ENCODE peak calls at places on chromosomes 4 and X, in seven cellular contexts. One of them, this sample, is unnamed.

GRCh38 chr4:79027656-79028055 is 88.4 kb upstream of the PAQR3 start:
- DNase-seq in activated T-helper 1 cell treated with anti-CD3 and anti-CD28 coated beads, Interleukin-2, amount 50 U/mL, for 16 hours: no peak
- DNase-seq in CD4-positive, alpha-beta T cell: no peak
- DNase-seq in T47D: no peak
- DNase-seq in HCT116: no peak
- DNase-seq in cardiac fibroblast: no peak
- DNase-seq in ELF-1: no peak
- DNase-seq in this sample: no peak

GRCh38 chr4:154618708-154619315 is 6.4 kb upstream of the FGG start:
- DNase-seq in cardiac fibroblast: peak
- DNase-seq in CD4-positive, alpha-beta T cell: peak
- DNase-seq in ELF-1: peak
- DNase-seq in HCT116: peak
- DNase-seq in T47D: peak
- DNase-seq in activated T-helper 1 cell treated with anti-CD3 and anti-CD28 coated beads, Interleukin-2, amount 50 U/mL, for 16 hours: no peak
- DNase-seq in this sample: no peak

GRCh38 chrX:55057691-55058249 is 17.1 kb upstream of the PAGE2B start:
- DNase-seq in T47D: no peak
- DNase-seq in ELF-1: no peak
- DNase-seq in CD4-positive, alpha-beta T cell: peak
- DNase-seq in HCT116: peak
- DNase-seq in activated T-helper 1 cell treated with anti-CD3 and anti-CD28 coated beads, Interleukin-2, amount 50 U/mL, for 16 hours: no peak
- DNase-seq in cardiac fibroblast: peak
- DNase-seq in this sample: no peak

GRCh38 chr4:123856689-123857545 is 460.3 kb downstream of the SPRY1 start:
- DNase-seq in CD4-positive, alpha-beta T cell: no peak
- DNase-seq in T47D: no peak
- DNase-seq in activated T-helper 1 cell treated with anti-CD3 and anti-CD28 coated beads, Interleukin-2, amount 50 U/mL, for 16 hours: no peak
- DNase-seq in cardiac fibroblast: peak
- DNase-seq in HCT116: no peak
- DNase-seq in ELF-1: peak
- DNase-seq in this sample: peak

GRCh38 chr4:4782969-4783368 is 76.5 kb upstream of the MSX1 start:
- DNase-seq in CD4-positive, alpha-beta T cell: no peak
- DNase-seq in cardiac fibroblast: no peak
- DNase-seq in ELF-1: no peak
- DNase-seq in activated T-helper 1 cell treated with anti-CD3 and anti-CD28 coated beads, Interleukin-2, amount 50 U/mL, for 16 hours: no peak
- DNase-seq in T47D: no peak
- DNase-seq in HCT116: no peak
- DNase-seq in this sample: no peak

GRCh38 chrX:13078739-13079444 is 34.5 kb upstream of the FAM9C start:
- DNase-seq in T47D: no peak
- DNase-seq in ELF-1: peak
- DNase-seq in cardiac fibroblast: peak
- DNase-seq in activated T-helper 1 cell treated with anti-CD3 and anti-CD28 coated beads, Interleukin-2, amount 50 U/mL, for 16 hours: no peak
- DNase-seq in HCT116: no peak
- DNase-seq in CD4-positive, alpha-beta T cell: no peak
- DNase-seq in this sample: no peak

GRCh38 chr4:125389713-125390112 is 75.0 kb downstream of the FAT4 start:
- DNase-seq in cardiac fibroblast: peak
- DNase-seq in HCT116: no peak
- DNase-seq in activated T-helper 1 cell treated with anti-CD3 and anti-CD28 coated beads, Interleukin-2, amount 50 U/mL, for 16 hours: no peak
- DNase-seq in CD4-positive, alpha-beta T cell: no peak
- DNase-seq in ELF-1: no peak
- DNase-seq in T47D: no peak
- DNase-seq in this sample: no peak

GRCh38 chrX:84735025-84735424 is 232.8 kb upstream of the HDX start:
- DNase-seq in activated T-helper 1 cell treated with anti-CD3 and anti-CD28 coated beads, Interleukin-2, amount 50 U/mL, for 16 hours: no peak
- DNase-seq in HCT116: no peak
- DNase-seq in T47D: no peak
- DNase-seq in cardiac fibroblast: no peak
- DNase-seq in CD4-positive, alpha-beta T cell: no peak
- DNase-seq in ELF-1: peak
- DNase-seq in this sample: no peak

GRCh38 chr4:3304831-3305609 is 12.2 kb downstream of the RGS12 start:
- DNase-seq in cardiac fibroblast: peak
- DNase-seq in CD4-positive, alpha-beta T cell: no peak
- DNase-seq in ELF-1: no peak
- DNase-seq in activated T-helper 1 cell treated with anti-CD3 and anti-CD28 coated beads, Interleukin-2, amount 50 U/mL, for 16 hours: no peak
- DNase-seq in HCT116: no peak
- DNase-seq in T47D: no peak
- DNase-seq in this sample: peak

GRCh38 chr4:147787204-147787603 is 55.3 kb downstream of the ARHGAP10 start:
- DNase-seq in activated T-helper 1 cell treated with anti-CD3 and anti-CD28 coated beads, Interleukin-2, amount 50 U/mL, for 16 hours: no peak
- DNase-seq in ELF-1: no peak
- DNase-seq in T47D: no peak
- DNase-seq in CD4-positive, alpha-beta T cell: no peak
- DNase-seq in cardiac fibroblast: peak
- DNase-seq in HCT116: no peak
- DNase-seq in this sample: no peak

GRCh38 chr4:138681000-138681604 is 334.5 kb upstream of the NOCT start:
- DNase-seq in cardiac fibroblast: peak
- DNase-seq in CD4-positive, alpha-beta T cell: peak
- DNase-seq in ELF-1: peak
- DNase-seq in HCT116: peak
- DNase-seq in activated T-helper 1 cell treated with anti-CD3 and anti-CD28 coated beads, Interleukin-2, amount 50 U/mL, for 16 hours: peak
- DNase-seq in T47D: peak
- DNase-seq in this sample: peak

GRCh38 chrX:45846328-45846727 is 645.7 kb upstream of the DIPK2B start:
- DNase-seq in ELF-1: no peak
- DNase-seq in HCT116: no peak
- DNase-seq in CD4-positive, alpha-beta T cell: no peak
- DNase-seq in T47D: no peak
- DNase-seq in activated T-helper 1 cell treated with anti-CD3 and anti-CD28 coated beads, Interleukin-2, amount 50 U/mL, for 16 hours: no peak
- DNase-seq in cardiac fibroblast: no peak
- DNase-seq in this sample: no peak

GRCh38 chrX:132622130-132622529 is 133.3 kb upstream of the MBNL3 start:
- DNase-seq in ELF-1: peak
- DNase-seq in cardiac fibroblast: peak
- DNase-seq in T47D: no peak
- DNase-seq in CD4-positive, alpha-beta T cell: no peak
- DNase-seq in activated T-helper 1 cell treated with anti-CD3 and anti-CD28 coated beads, Interleukin-2, amount 50 U/mL, for 16 hours: no peak
- DNase-seq in HCT116: peak
- DNase-seq in this sample: no peak

GRCh38 chrX:40809210-40809609 is 73.9 kb upstream of the MED14 start:
- DNase-seq in activated T-helper 1 cell treated with anti-CD3 and anti-CD28 coated beads, Interleukin-2, amount 50 U/mL, for 16 hours: no peak
- DNase-seq in ELF-1: no peak
- DNase-seq in HCT116: no peak
- DNase-seq in cardiac fibroblast: no peak
- DNase-seq in T47D: no peak
- DNase-seq in CD4-positive, alpha-beta T cell: no peak
- DNase-seq in this sample: no peak

GRCh38 chr4:166594326-166594946 is 639.9 kb downstream of the SPOCK3 start:
- DNase-seq in CD4-positive, alpha-beta T cell: no peak
- DNase-seq in ELF-1: peak
- DNase-seq in activated T-helper 1 cell treated with anti-CD3 and anti-CD28 coated beads, Interleukin-2, amount 50 U/mL, for 16 hours: no peak
- DNase-seq in T47D: peak
- DNase-seq in HCT116: peak
- DNase-seq in cardiac fibroblast: peak
- DNase-seq in this sample: no peak

GRCh38 chr4:26458104-26458503 is 32.2 kb downstream of the CCKAR start:
- DNase-seq in T47D: no peak
- DNase-seq in cardiac fibroblast: no peak
- DNase-seq in ELF-1: no peak
- DNase-seq in activated T-helper 1 cell treated with anti-CD3 and anti-CD28 coated beads, Interleukin-2, amount 50 U/mL, for 16 hours: no peak
- DNase-seq in CD4-positive, alpha-beta T cell: no peak
- DNase-seq in HCT116: no peak
- DNase-seq in this sample: no peak

GRCh38 chrX:11239230-11239629 is 54.0 kb upstream of the AMELX start:
- DNase-seq in HCT116: no peak
- DNase-seq in cardiac fibroblast: peak
- DNase-seq in T47D: peak
- DNase-seq in activated T-helper 1 cell treated with anti-CD3 and anti-CD28 coated beads, Interleukin-2, amount 50 U/mL, for 16 hours: no peak
- DNase-seq in CD4-positive, alpha-beta T cell: no peak
- DNase-seq in ELF-1: peak
- DNase-seq in this sample: no peak

GRCh38 chr4:177802149-177802548 is 359.9 kb upstream of the AGA start:
- DNase-seq in T47D: no peak
- DNase-seq in ELF-1: no peak
- DNase-seq in CD4-positive, alpha-beta T cell: no peak
- DNase-seq in HCT116: no peak
- DNase-seq in cardiac fibroblast: no peak
- DNase-seq in activated T-helper 1 cell treated with anti-CD3 and anti-CD28 coated beads, Interleukin-2, amount 50 U/mL, for 16 hours: no peak
- DNase-seq in this sample: no peak

GRCh38 chrX:20116575-20117240 is at the start of gene MAP7D2:
- DNase-seq in T47D: no peak
- DNase-seq in activated T-helper 1 cell treated with anti-CD3 and anti-CD28 coated beads, Interleukin-2, amount 50 U/mL, for 16 hours: no peak
- DNase-seq in cardiac fibroblast: no peak
- DNase-seq in CD4-positive, alpha-beta T cell: no peak
- DNase-seq in ELF-1: peak
- DNase-seq in HCT116: no peak
- DNase-seq in this sample: no peak

GRCh38 chrX:132532955-132533354 is 44.1 kb upstream of the MBNL3 start:
- DNase-seq in HCT116: no peak
- DNase-seq in ELF-1: no peak
- DNase-seq in cardiac fibroblast: no peak
- DNase-seq in CD4-positive, alpha-beta T cell: no peak
- DNase-seq in T47D: no peak
- DNase-seq in activated T-helper 1 cell treated with anti-CD3 and anti-CD28 coated beads, Interleukin-2, amount 50 U/mL, for 16 hours: no peak
- DNase-seq in this sample: no peak

GRCh38 chr4:120155287-120155686 is 88.6 kb upstream of the MAD2L1 start:
- DNase-seq in cardiac fibroblast: no peak
- DNase-seq in HCT116: no peak
- DNase-seq in activated T-helper 1 cell treated with anti-CD3 and anti-CD28 coated beads, Interleukin-2, amount 50 U/mL, for 16 hours: no peak
- DNase-seq in T47D: no peak
- DNase-seq in CD4-positive, alpha-beta T cell: no peak
- DNase-seq in ELF-1: no peak
- DNase-seq in this sample: no peak

GRCh38 chr4:57131849-57132745 is 21.9 kb upstream of the IGFBP7 start:
- DNase-seq in CD4-positive, alpha-beta T cell: no peak
- DNase-seq in HCT116: no peak
- DNase-seq in cardiac fibroblast: peak
- DNase-seq in T47D: peak
- DNase-seq in ELF-1: peak
- DNase-seq in activated T-helper 1 cell treated with anti-CD3 and anti-CD28 coated beads, Interleukin-2, amount 50 U/mL, for 16 hours: no peak
- DNase-seq in this sample: no peak

GRCh38 chr4:76969493-76969892 is 19.9 kb downstream of the SEPTIN11 start:
- DNase-seq in ELF-1: no peak
- DNase-seq in HCT116: no peak
- DNase-seq in T47D: no peak
- DNase-seq in CD4-positive, alpha-beta T cell: no peak
- DNase-seq in cardiac fibroblast: no peak
- DNase-seq in activated T-helper 1 cell treated with anti-CD3 and anti-CD28 coated beads, Interleukin-2, amount 50 U/mL, for 16 hours: no peak
- DNase-seq in this sample: no peak

GRCh38 chr4:82989567-82990429 is 20.8 kb downstream of the LIN54 start:
- DNase-seq in HCT116: no peak
- DNase-seq in cardiac fibroblast: no peak
- DNase-seq in activated T-helper 1 cell treated with anti-CD3 and anti-CD28 coated beads, Interleukin-2, amount 50 U/mL, for 16 hours: no peak
- DNase-seq in ELF-1: no peak
- DNase-seq in CD4-positive, alpha-beta T cell: no peak
- DNase-seq in T47D: no peak
- DNase-seq in this sample: no peak

GRCh38 chrX:94515009-94515408 is 841.0 kb downstream of the FAM133A start:
- DNase-seq in activated T-helper 1 cell treated with anti-CD3 and anti-CD28 coated beads, Interleukin-2, amount 50 U/mL, for 16 hours: no peak
- DNase-seq in T47D: no peak
- DNase-seq in HCT116: no peak
- DNase-seq in ELF-1: peak
- DNase-seq in cardiac fibroblast: no peak
- DNase-seq in CD4-positive, alpha-beta T cell: no peak
- DNase-seq in this sample: no peak

GRCh38 chr4:183330841-183331240 is 8.6 kb upstream of the CLDN24 start:
- DNase-seq in T47D: no peak
- DNase-seq in HCT116: no peak
- DNase-seq in ELF-1: no peak
- DNase-seq in cardiac fibroblast: no peak
- DNase-seq in activated T-helper 1 cell treated with anti-CD3 and anti-CD28 coated beads, Interleukin-2, amount 50 U/mL, for 16 hours: no peak
- DNase-seq in CD4-positive, alpha-beta T cell: no peak
- DNase-seq in this sample: no peak

GRCh38 chr4:30722092-30722915 is 2.1 kb downstream of the PCDH7 start:
- DNase-seq in HCT116: no peak
- DNase-seq in ELF-1: no peak
- DNase-seq in cardiac fibroblast: no peak
- DNase-seq in T47D: no peak
- DNase-seq in CD4-positive, alpha-beta T cell: no peak
- DNase-seq in activated T-helper 1 cell treated with anti-CD3 and anti-CD28 coated beads, Interleukin-2, amount 50 U/mL, for 16 hours: no peak
- DNase-seq in this sample: peak

GRCh38 chrX:45505214-45505613 is 304.5 kb upstream of the DIPK2B start:
- DNase-seq in T47D: no peak
- DNase-seq in CD4-positive, alpha-beta T cell: no peak
- DNase-seq in cardiac fibroblast: peak
- DNase-seq in HCT116: no peak
- DNase-seq in activated T-helper 1 cell treated with anti-CD3 and anti-CD28 coated beads, Interleukin-2, amount 50 U/mL, for 16 hours: no peak
- DNase-seq in ELF-1: no peak
- DNase-seq in this sample: no peak